ENCODE peak calls at places on chromosomes 5 and 9, in eight cellular contexts. D is activated T-helper 2 cell treated with anti-CD3 and anti-CD28 coated beads, Interferon-gamma antibody, Interleukin-2, Interleukin-4, amounts not matched to agents 10 μg/mL and 5 μg/mL and 100 μg/mL, durations not matched to agents 14 hours and 24 hours and 36 hours; F is psoas muscle; X is NCI-H2029; N is stimulated activated CD4-positive, alpha-beta T cell treated with anti-CD3 and anti-CD28 coated beads, Interleukin-2, amount 100 ng/mL, for 24 hours; L is D721Med; O is chondrocyte; J is pulmonary artery endothelial cell. I is an unnamed sample.

GRCh38 chr5:87121315-87122170 is 146.1 kb upstream of the RASA1 start:
- DNase-seq in L (no peak), F (no peak), N (peak), D (peak), J (peak), O (no peak), X (no peak), I (peak)

GRCh38 chr5:128341056-128341455 is 197.0 kb downstream of the FBN2 start:
- DNase-seq in O (no peak), L (no peak), X (no peak), N (no peak), F (no peak), D (no peak), J (no peak), I (no peak)

GRCh38 chr9:130189840-130190239 is 17.6 kb downstream of the NCS1 start:
- DNase-seq in D (no peak), F (no peak), L (no peak), X (no peak), J (no peak), N (no peak), O (no peak), I (peak)

GRCh38 chr9:83199240-83199639 is 136.3 kb upstream of the RASEF start:
- DNase-seq in D (no peak), J (peak), O (no peak), X (peak), F (no peak), L (no peak), N (no peak), I (peak)

GRCh38 chr9:6923081-6923480 is 165.3 kb downstream of the KDM4C start:
- DNase-seq in X (no peak), J (no peak), O (no peak), F (no peak), N (no peak), L (no peak), D (no peak), I (no peak)

GRCh38 chr5:90135979-90136378 is 273.6 kb downstream of the CETN3 start:
- DNase-seq in D (no peak), L (no peak), X (peak), J (no peak), N (no peak), O (no peak), F (peak), I (no peak)

GRCh38 chr9:92964981-92965758 is 17.8 kb downstream of the FGD3 start:
- DNase-seq in X (no peak), L (no peak), J (no peak), F (no peak), D (no peak), O (no peak), N (peak), I (no peak)

GRCh38 chr9:80501635-80502034 is 929.9 kb downstream of the TLE4 start:
- DNase-seq in F (no peak), O (no peak), D (no peak), L (no peak), J (no peak), N (no peak), X (no peak), I (no peak)

GRCh38 chr9:81771606-81772005 is 82.3 kb upstream of the TLE1 start:
- DNase-seq in O (no peak), J (peak), D (no peak), X (no peak), N (no peak), L (no peak), F (no peak), I (no peak)

GRCh38 chr5:11384441-11385250 is 519.6 kb downstream of the CTNND2 start:
- DNase-seq in D (no peak), J (no peak), F (no peak), O (no peak), X (no peak), L (no peak), N (no peak), I (no peak)

GRCh38 chr5:34656001-34656699 is at the start of gene RAI14:
- DNase-seq in D (no peak), F (peak), O (peak), J (peak), L (no peak), N (peak), X (peak), I (no peak)

GRCh38 chr5:125005287-125005686 is 258.8 kb upstream of the ZNF608 start:
- DNase-seq in J (no peak), N (no peak), L (no peak), D (no peak), O (no peak), X (no peak), F (no peak), I (no peak)

GRCh38 chr9:121269030-121269887 is 1.3 kb downstream of the GSN start:
- DNase-seq in D (no peak), F (peak), L (no peak), J (no peak), N (no peak), O (no peak), X (no peak), I (no peak)

GRCh38 chr5:177183142-177183541 is 49.6 kb downstream of the NSD1 start:
- DNase-seq in N (no peak), L (no peak), X (no peak), F (no peak), D (no peak), J (no peak), O (no peak), I (no peak)

GRCh38 chr5:69265931-69266330 is 31.2 kb downstream of the CDK7 start:
- DNase-seq in J (no peak), X (no peak), F (no peak), O (no peak), D (no peak), L (no peak), N (no peak), I (no peak)

GRCh38 chr5:58983496-58983895 is 400.6 kb downstream of the RAB3C start:
- DNase-seq in X (no peak), J (no peak), D (no peak), N (no peak), F (no peak), L (no peak), O (no peak), I (no peak)

GRCh38 chr5:159878988-159879471 is 37.3 kb upstream of the ADRA1B start:
- DNase-seq in O (no peak), N (no peak), F (peak), X (no peak), L (peak), D (no peak), J (no peak), I (no peak)

GRCh38 chr5:100900142-100900795 is 2.8 kb downstream of the ST8SIA4 start:
- DNase-seq in F (peak), X (no peak), D (no peak), J (peak), L (no peak), O (no peak), N (peak), I (no peak)

GRCh38 chr5:137072376-137073174 is 426.6 kb downstream of the SPOCK1 start:
- DNase-seq in X (no peak), F (no peak), O (no peak), J (no peak), L (no peak), N (no peak), D (no peak), I (no peak)

GRCh38 chr9:93143830-93144530 is 9.9 kb upstream of the NINJ1 start:
- DNase-seq in L (no peak), J (no peak), D (peak), O (peak), F (peak), X (peak), N (peak), I (no peak)

GRCh38 chr5:145996135-145996534 is 59.8 kb downstream of the SH3RF2 start:
- DNase-seq in F (no peak), N (no peak), J (no peak), X (no peak), L (no peak), O (no peak), D (no peak), I (no peak)

GRCh38 chr5:147188200-147189108 is 46.4 kb upstream of the STK32A start:
- DNase-seq in F (no peak), N (peak), O (no peak), L (peak), J (peak), X (peak), D (no peak), I (peak)

GRCh38 chr9:127971357-127972315 is 9.2 kb downstream of the EEIG1 start:
- DNase-seq in O (no peak), L (no peak), X (peak), F (no peak), J (no peak), N (no peak), D (no peak), I (no peak)

GRCh38 chr5:174751154-174751990 is 27.0 kb downstream of the MSX2 start:
- DNase-seq in N (no peak), F (peak), X (no peak), J (no peak), D (no peak), L (no peak), O (no peak), I (no peak)

GRCh38 chr5:76606665-76607064 is 16.5 kb downstream of the F2RL2 start:
- DNase-seq in N (no peak), J (no peak), X (no peak), D (no peak), L (no peak), F (no peak), O (no peak), I (no peak)

GRCh38 chr5:60007724-60008123 is 114.2 kb upstream of the PDE4D start:
- DNase-seq in N (no peak), O (no peak), D (no peak), X (no peak), F (no peak), J (no peak), L (no peak), I (no peak)

GRCh38 chr9:113770396-113770795 is 105.7 kb upstream of the ZNF618 start:
- DNase-seq in N (no peak), X (no peak), J (no peak), F (no peak), D (no peak), O (no peak), L (no peak), I (no peak)

GRCh38 chr5:994821-995220 is 13.8 kb upstream of the NKD2 start:
- DNase-seq in L (no peak), O (no peak), F (no peak), X (no peak), N (no peak), D (no peak), J (no peak), I (no peak)

GRCh38 chr5:154288145-154288544 is 97.6 kb downstream of the GALNT10 start:
- DNase-seq in O (no peak), L (no peak), N (no peak), X (no peak), J (no peak), D (no peak), F (no peak), I (no peak)

GRCh38 chr5:112109331-112109993 is 309.6 kb downstream of the EPB41L4A start:
- DNase-seq in F (no peak), N (no peak), O (no peak), D (no peak), L (no peak), J (no peak), X (peak), I (no peak)